ENCODE peak calls at places on chromosomes 11 and 22, in four cellular contexts. R is SK-N-SH, K is heart left ventricle, I is kidney. U is an unnamed sample.

GRCh38 chr11:8097062-8097814 is 16.2 kb downstream of the TUB start:
- DNase-seq in R (no peak), K (no peak), I (no peak), U (no peak)

GRCh38 chr11:43947003-43947500 is 4.6 kb downstream of the C11orf96 start:
- DNase-seq in R (no peak), K (no peak), I (peak), U (no peak)

GRCh38 chr11:19656140-19656541 is 56.5 kb upstream of the NAV2 start:
- DNase-seq in R (peak), K (no peak), I (no peak), U (no peak)

GRCh38 chr11:9577551-9577950 is 4.1 kb downstream of the WEE1 start:
- DNase-seq in R (no peak), K (no peak), I (no peak), U (no peak)

GRCh38 chr11:22304337-22304961 is 33.7 kb upstream of the SLC17A6 start:
- DNase-seq in R (peak), K (no peak), I (no peak), U (no peak)

GRCh38 chr11:11752688-11753087 is 89.1 kb upstream of the USP47 start:
- DNase-seq in R (no peak), K (no peak), I (no peak), U (no peak)

GRCh38 chr22:32018056-32018455 is 25.0 kb upstream of the SLC5A1 start:
- DNase-seq in R (no peak), K (no peak), I (no peak), U (no peak)

GRCh38 chr11:38332046-38332445 is 1734.0 kb upstream of the RAG2 start:
- DNase-seq in R (no peak), K (no peak), I (no peak), U (no peak)

GRCh38 chr22:25143161-25144076 is 56.2 kb upstream of the CRYBB3 start:
- DNase-seq in R (no peak), K (no peak), I (no peak), U (no peak)

GRCh38 chr11:69337211-69337721 is 43.3 kb downstream of the MYEOV start:
- DNase-seq in R (no peak), K (no peak), I (no peak), U (no peak)

GRCh38 chr11:67267188-67268035 is 1.1 kb downstream of the GRK2 start:
- DNase-seq in R (peak), K (peak), I (peak), U (no peak)

GRCh38 chr11:67264886-67265632 is 1.2 kb upstream of the GRK2 start:
- DNase-seq in R (no peak), K (peak), I (no peak), U (peak)

GRCh38 chr11:67265633-67266423 is 445 bp upstream of the GRK2 start:
- DNase-seq in R (peak), K (peak), I (peak), U (peak)

GRCh38 chr11:67268036-67268683 is 1.9 kb downstream of the GRK2 start:
- DNase-seq in R (no peak), K (peak), I (peak), U (peak)

DNA sequence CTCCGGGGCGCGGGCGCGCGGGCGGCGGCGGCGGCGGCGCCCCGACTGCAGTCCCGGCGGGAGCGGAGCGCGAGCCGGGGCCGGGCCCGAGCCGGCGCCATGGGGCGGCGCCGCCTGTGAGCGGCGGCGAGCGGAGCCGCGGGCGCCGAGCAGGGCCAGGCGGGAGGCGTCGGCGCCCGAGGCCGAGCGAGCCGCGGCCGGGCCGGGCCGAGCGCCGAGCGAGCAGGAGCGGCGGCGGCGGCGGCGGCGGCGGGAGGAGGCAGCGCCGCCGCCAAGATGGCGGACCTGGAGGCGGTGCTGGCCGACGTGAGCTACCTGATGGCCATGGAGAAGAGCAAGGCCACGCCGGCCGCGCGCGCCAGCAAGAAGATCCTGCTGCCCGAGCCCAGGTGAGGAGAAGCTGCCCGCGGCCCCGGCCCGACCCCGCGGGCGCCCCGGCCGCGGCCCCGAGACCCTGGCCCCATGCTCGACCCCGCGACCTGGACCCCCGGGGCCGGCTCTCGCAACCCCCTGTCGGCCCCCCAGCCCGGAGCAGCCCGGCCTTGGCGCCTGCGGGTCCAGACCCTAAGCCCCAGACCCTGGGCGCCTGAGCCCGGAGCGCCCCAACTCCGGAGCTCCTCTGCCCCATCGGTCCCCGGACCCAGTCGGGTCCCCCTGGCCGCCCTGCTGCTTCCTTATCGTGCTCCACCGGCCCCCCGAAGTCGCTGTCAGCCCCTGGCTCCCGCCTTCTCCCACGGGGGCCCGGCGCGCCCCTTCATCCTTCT is at the start of gene GRK2:
- DNase-seq in R (peak), K (peak), I (peak), U (peak)
- H3K27ac ChIP-seq in R (peak), K (peak), I (peak), U (peak)

GRCh38 chr11:65209711-65210360 is 28.1 kb downstream of the CAPN1 start:
- DNase-seq in R (no peak), K (no peak), I (peak), U (no peak)

GRCh38 chr11:65211293-65212105 is 29.8 kb downstream of the CAPN1 start:
- DNase-seq in R (no peak), K (no peak), I (peak), U (no peak)

GRCh38 chr11:65210361-65210731 is 28.6 kb downstream of the CAPN1 start:
- DNase-seq in R (no peak), K (no peak), I (no peak), U (no peak)

GRCh38 chr11:65212226-65212801 is 30.6 kb downstream of the CAPN1 start:
- DNase-seq in R (no peak), K (no peak), I (no peak), U (no peak)

GRCh38 chr11:65210748-65211147 is 29.0 kb downstream of the CAPN1 start:
- DNase-seq in R (no peak), K (no peak), I (no peak), U (no peak)
- TF ChIP-seq CTCF in R (no peak), K (no peak), I (no peak), U (no peak)

DNA sequence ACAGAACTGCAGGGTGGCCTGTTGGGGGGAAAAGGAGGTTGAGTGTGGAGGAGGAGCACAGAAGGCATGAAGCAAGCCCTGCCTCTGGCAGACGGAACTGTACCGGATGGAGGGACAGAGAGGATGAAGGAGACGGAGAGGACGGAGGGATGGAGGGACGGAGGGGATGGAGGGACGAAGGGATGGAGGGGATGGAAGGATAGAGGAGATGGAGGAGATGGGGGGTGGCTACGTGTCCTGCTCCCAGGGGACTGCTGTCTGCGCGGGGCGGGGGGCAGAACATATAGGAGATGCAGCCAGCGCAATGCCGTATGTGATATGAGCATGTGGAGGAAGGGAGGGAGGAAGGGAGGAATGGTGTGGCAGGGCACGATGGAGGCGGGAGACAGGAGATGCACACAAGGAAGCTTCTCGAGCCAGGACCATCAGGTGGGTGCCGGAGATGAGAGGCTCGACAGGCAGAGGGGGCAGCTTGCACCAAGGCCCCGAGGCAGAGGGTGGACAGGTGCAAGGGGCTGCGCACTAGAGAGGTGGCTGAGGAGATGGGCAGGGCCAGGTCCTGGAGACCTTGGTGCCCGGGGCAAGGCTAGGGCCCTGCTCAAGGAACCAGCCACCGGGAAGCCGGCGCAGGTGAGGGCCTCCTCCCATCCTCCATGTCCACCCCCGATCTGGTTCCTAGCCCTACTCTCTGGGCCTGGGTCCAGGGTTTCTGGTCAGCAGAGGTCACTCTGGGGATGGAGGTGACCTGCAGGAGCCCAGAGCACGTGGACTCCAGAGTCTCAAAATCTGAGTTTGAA is 25.3 kb downstream of the MAFF start:
- DNase-seq in R (no peak), K (no peak), I (no peak), U (no peak)
- H3K27ac ChIP-seq in R (no peak), K (peak), I (no peak), U (peak)

DNA sequence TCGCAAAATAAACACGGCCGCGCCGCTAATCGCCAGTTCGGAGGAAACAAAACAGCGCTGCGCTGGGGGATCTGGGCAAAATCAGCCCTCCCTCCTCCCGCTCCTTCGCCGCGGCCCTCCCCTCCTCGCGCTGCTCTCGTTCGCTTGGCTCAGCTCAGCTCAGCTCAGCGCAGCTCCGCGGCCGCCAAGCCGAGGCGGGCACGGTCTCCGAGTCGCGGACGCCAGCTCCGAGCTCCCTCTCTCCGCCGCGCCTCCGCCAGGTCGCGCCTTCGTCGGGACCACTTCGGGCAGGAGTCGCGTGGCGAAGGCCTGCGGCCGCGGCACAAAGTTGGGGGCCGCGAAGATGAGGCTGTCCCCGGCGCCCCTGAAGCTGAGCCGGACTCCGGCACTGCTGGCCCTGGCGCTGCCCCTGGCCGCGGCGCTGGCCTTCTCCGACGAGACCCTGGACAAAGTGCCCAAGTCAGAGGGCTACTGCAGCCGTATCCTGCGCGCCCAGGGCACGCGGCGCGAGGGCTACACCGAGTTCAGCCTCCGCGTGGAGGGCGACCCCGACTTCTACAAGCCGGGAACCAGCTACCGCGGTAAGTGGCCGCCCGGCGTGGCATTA is at the start of gene SPON1:
- DNase-seq in R (peak), K (peak), I (peak), U (no peak)
- TF ChIP-seq CTCF in R (no peak), K (no peak), I (no peak), U (no peak)

GRCh38 chr11:77784572-77784971 is 36.0 kb downstream of the RSF1 start:
- DNase-seq in R (no peak), K (no peak), I (no peak), U (no peak)
- H3K27ac ChIP-seq in R (no peak), K (no peak), I (no peak), U (no peak)

GRCh38 chr11:65927904-65928397 is 8.7 kb downstream of the DRAP1 start:
- DNase-seq in R (no peak), K (peak), I (peak), U (no peak)

GRCh38 chr11:65932558-65932919 is 12.7 kb upstream of the TSGA10IP start:
- DNase-seq in R (no peak), K (no peak), I (no peak), U (no peak)

GRCh38 chr11:65934014-65934413 is 11.3 kb upstream of the TSGA10IP start:
- DNase-seq in R (no peak), K (no peak), I (no peak), U (no peak)

GRCh38 chr11:65928667-65929066 is 9.4 kb downstream of the DRAP1 start:
- DNase-seq in R (no peak), K (no peak), I (no peak), U (no peak)

GRCh38 chr11:65931773-65932557 is 12.7 kb downstream of the DRAP1 start:
- DNase-seq in R (no peak), K (no peak), I (peak), U (no peak)
- TF ChIP-seq CTCF in R (no peak), K (no peak), I (no peak), U (no peak)

GRCh38 chr11:70420008-70420464 is 21.7 kb downstream of the CTTN start:
- DNase-seq in R (no peak), K (no peak), I (no peak), U (no peak)
- H3K27ac ChIP-seq in R (no peak), K (no peak), I (no peak), U (peak)

GRCh38 chr11:102603091-102603490 is 22.0 kb downstream of the MMP20 start:
- DNase-seq in R (no peak), K (peak), I (no peak), U (no peak)
- TF ChIP-seq CTCF in R (no peak), K (no peak), I (no peak), U (peak)

DNA sequence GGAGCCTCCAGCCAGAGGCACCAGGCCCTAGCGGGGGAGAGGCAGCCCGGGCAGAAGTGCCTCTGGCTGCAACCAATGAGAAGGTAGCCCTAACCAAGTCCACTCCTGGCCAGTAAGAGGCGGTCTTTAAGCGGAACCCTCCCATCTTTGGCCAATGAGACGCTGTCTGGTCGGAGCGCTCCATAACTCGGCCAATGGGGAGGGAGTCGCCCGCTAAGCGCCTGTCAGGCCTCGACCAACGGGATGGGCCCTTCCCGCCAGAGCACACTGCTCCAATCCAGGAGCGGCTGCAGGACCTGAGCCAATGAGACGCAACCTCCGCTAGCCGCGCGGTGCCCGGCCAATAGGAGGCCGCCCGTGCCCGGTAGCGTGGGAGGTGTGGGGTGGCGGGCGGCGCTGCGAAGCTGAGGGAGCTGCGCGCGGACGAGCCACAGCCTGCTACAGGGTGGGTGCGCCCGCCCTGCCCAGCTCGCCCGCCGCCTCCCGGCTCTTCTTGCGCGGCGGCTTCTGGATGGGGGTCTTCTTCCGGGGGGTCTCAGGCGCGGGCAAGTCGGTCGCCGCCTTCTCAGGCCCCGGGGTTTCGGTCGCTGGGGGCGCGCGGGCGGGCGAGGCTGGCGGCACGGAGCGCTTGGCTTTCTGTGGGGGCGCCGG is 12.6 kb downstream of the SCARF2 start:
- DNase-seq in R (peak), K (peak), I (peak), U (peak)
- H3K27ac ChIP-seq in R (peak), K (peak), I (no peak), U (no peak)

GRCh38 chr11:122707111-122707510 is 51.6 kb downstream of the UBASH3B start:
- DNase-seq in R (no peak), K (no peak), I (no peak), U (no peak)
- TF ChIP-seq CTCF in R (no peak), K (no peak), I (no peak), U (no peak)

U was measured in dorsolateral prefrontal cortex.